ENCODE peak calls at places on chromosomes 12 and 14, in four cellular contexts. C is SK-N-SH, H is heart left ventricle, J is Peyer's patch. D is an unnamed sample.
A peak's percentile ranks its signal among the peaks of the same experiment; 100 is the strongest.

GRCh38 chr12:117685115-117685926 is 283.5 kb downstream of the KSR2 start:
- DNase-seq in C (peak; percentile 84), H (no peak), J (no peak), D (peak; percentile 63)

GRCh38 chr14:90740081-90740480 is 76.1 kb downstream of the TTC7B start:
- DNase-seq in J (no peak), H (no peak), C (peak; percentile 55), D (no peak)

GRCh38 chr14:80844872-80845271 is 96.7 kb downstream of the CEP128 start:
- DNase-seq in J (no peak), H (no peak), C (no peak), D (no peak)

GRCh38 chr12:33514893-33515292 is 75.3 kb upstream of the SYT10 start:
- DNase-seq in C (no peak), J (no peak), H (no peak), D (no peak)

GRCh38 chr14:28157887-28158791 is 608.4 kb upstream of the FOXG1 start:
- DNase-seq in C (peak; percentile 12), H (no peak), J (no peak), D (no peak)

GRCh38 chr14:23102801-23103200 is 2.0 kb downstream of the CIROP start:
- DNase-seq in H (no peak), C (no peak), J (no peak), D (no peak)

GRCh38 chr12:43338848-43339526 is 213.0 kb downstream of the ADAMTS20 start:
- DNase-seq in J (no peak), H (no peak), C (peak; percentile 31), D (peak; percentile 74)

GRCh38 chr14:102785598-102785963 is 8.3 kb downstream of the TRAF3 start:
- DNase-seq in C (no peak), H (no peak), J (no peak), D (no peak)

GRCh38 chr12:481422-481821 is 21.7 kb downstream of the B4GALNT3 start:
- DNase-seq in J (no peak), H (peak; percentile 81), C (no peak), D (no peak)

GRCh38 chr12:7042847-7043246 is 17.7 kb upstream of the C1S start:
- DNase-seq in J (no peak), C (peak; percentile 41), H (no peak), D (peak; percentile 57)

GRCh38 chr12:66077542-66077941 is 53.0 kb downstream of the LLPH start:
- DNase-seq in H (no peak), C (no peak), J (no peak), D (no peak)

GRCh38 chr14:60331201-60332045 is 82.4 kb downstream of the PPM1A start:
- DNase-seq in H (peak; percentile 65), C (peak; percentile 73), J (peak; percentile 73), D (peak; percentile 31)

GRCh38 chr14:69005432-69006148 is 26.5 kb upstream of the ACTN1 start:
- DNase-seq in C (peak; percentile 26), J (peak; percentile 20), H (peak; percentile 64), D (peak; percentile 84)

GRCh38 chr12:97312570-97313135 is 150.0 kb upstream of the RMST start:
- DNase-seq in J (no peak), H (no peak), C (no peak), D (no peak)

GRCh38 chr12:117875652-117876491 is 92.9 kb downstream of the KSR2 start:
- DNase-seq in C (peak; percentile 33), H (no peak), J (no peak), D (peak; percentile 5)

GRCh38 chr12:8916154-8916553 is 1.8 kb downstream of the PHC1 start:
- DNase-seq in C (no peak), J (no peak), H (no peak), D (no peak)

GRCh38 chr14:59481407-59482119 is 2.6 kb downstream of the L3HYPDH start:
- DNase-seq in J (no peak), C (no peak), H (no peak), D (peak; percentile 65)

DNA sequence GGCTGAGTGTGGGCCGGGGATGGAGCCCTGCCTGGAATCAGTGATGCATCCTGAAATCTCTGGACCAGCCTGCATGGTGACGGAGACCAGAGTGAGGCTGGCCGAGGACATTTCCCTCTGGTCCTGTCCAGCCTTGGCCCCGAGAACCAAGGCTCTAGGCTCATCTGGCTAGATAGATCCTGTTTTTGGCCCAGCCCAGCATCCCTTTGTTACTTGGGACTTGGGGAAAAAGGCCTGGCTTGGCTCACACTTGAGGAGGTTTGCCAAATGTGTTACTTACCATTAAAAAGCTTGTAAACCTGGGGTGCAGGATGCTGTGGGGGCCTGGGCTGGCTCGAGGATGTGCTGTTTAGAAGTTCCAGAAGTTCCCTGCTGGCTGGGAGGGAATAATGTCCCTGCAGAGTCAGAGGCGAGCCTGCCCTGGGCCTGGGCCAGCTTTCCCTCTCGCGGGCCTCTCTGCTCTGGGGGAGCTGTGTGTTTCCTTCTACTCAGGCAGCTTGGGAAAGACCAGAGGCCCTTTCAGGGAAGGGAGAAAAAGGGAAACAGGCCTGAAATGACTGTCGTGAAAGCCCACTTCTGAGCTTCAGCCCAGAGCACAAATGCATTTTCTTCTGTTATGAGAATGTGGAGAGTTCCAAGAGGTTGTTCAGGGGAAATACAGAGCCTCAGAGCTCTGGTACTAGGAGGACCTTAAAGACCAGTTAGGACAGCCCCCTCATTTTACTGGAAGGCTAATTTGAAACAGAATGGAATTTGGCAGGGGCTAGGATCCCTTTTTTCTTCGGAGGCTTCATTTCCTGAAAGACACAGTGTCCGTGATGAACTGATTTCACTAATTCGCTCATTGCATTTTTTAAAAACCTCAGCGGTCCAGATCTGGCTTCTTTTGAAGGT is 47.2 kb upstream of the CTDSP2 start:
- DNase-seq in H (peak; percentile 94), C (peak; percentile 72), J (peak; percentile 32), D (peak; percentile 97)
- H3K4me3 ChIP-seq in H (no peak overlapping the region), C (peak overlapping the region; percentile 24), J (no peak overlapping the region), D (peak overlapping the region; percentile 28)

GRCh38 chr14:50542941-50543418 is 10.6 kb upstream of the MAP4K5 start:
- DNase-seq in C (peak; percentile 51), H (no peak), J (peak; percentile 28), D (peak; percentile 61)
- TF ChIP-seq CTCF in C (peak; percentile 68), H (peak; percentile 56), J (peak; percentile 66), D (peak; percentile 55)

GRCh38 chr14:54680636-54681035 is 113.7 kb downstream of the SAMD4A start:
- DNase-seq in C (no peak), H (no peak), J (no peak), D (no peak)

GRCh38 chr14:54675236-54676125 is 108.6 kb downstream of the SAMD4A start:
- DNase-seq in C (no peak), J (no peak), H (no peak), D (no peak)

GRCh38 chr14:54674342-54674741 is 107.4 kb downstream of the SAMD4A start:
- DNase-seq in J (no peak), H (no peak), C (no peak), D (no peak)

GRCh38 chr14:54673193-54674121 is 106.5 kb downstream of the SAMD4A start:
- DNase-seq in H (no peak), J (no peak), C (no peak), D (peak; percentile 56)

GRCh38 chr14:54676822-54677708 is 110.1 kb downstream of the SAMD4A start:
- DNase-seq in H (no peak), C (peak; percentile 38), J (no peak), D (peak; percentile 92)
- H3K4me3 ChIP-seq in H (no peak overlapping the region), C (peak overlapping the region; percentile 23), J (no peak overlapping the region), D (no peak overlapping the region)

DNA sequence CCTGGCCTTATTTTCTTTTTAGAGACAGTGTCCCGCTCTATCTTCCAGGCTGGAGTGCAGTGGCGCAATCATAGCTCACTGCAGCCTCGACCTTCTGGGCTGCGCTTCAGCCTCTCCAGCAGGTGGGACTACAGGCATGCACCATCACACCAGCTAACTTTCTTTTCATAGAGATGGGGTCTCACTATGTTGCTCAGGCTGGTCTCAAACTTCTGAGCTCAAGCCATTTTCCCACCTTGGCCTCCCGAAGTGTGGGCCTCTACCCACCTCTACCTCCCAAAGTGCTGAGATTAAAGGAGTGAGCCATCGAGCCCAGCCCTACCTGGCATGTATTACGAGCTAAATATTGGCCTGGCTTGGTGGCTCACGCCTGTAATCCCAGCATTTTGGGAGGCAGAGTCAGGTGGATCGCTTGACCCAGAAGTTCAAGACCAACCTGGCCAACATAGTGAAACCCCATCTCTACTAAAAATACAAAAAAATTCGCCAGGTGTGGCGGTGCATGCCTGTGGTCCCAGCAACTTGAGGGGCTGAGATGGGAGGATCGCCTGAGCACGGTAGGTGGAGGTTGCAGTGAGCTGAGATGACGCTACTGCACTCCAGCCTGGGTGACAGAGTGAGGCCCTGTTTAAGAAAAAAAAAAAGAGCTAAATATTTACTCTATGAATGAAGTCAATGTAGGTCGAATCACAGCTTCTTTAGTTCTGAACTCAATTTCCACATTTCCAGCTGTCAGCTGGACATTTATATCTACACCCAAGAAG is 7.6 kb upstream of the RILPL1 start:
- DNase-seq in C (no peak), H (no peak), J (no peak), D (no peak)
- TF ChIP-seq CTCF in C (no peak), H (no peak), J (no peak), D (no peak)

DNA sequence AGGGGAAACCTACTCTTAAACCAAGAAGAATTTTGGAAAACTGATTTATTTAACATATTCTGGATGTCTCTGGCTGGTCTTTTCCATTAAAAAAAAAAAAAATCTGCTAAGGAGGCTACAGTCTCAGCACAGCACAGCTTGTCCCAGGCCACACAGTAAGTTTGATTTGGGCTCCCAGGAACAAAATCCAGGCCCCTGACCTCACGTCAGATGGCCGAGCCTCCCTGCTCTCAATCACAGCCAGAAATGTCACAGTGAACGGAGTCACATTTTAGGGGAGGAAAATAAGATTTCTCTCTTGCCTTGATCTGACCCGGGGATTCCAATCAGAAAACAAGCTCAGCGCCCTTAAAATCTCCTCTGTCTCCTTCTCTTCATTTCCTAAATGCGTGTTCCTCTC is 72.9 kb upstream of the TBX5 start:
- DNase-seq in J (no peak), C (no peak), H (no peak), D (no peak)
- H3K4me3 ChIP-seq in J (no peak overlapping the region), C (no peak overlapping the region), H (no peak overlapping the region), D (no peak overlapping the region)

DNA sequence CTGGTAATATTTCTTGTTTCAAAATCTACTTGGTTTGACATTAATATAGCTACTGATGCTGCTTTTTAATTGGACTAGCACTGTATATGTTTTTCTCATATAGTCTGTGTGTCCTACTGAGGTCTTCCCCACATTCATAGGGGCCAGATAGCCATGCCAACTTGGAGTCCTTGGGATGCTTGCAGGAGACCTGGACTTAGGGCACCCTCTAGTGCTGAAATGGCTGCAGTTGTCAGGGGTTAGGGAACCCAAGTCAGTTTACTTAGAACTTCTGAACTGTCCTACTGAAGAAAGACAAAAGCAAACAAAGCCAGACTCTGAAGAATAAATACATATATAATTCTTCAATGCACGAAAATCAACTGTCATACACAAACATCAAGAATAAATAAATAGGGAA is 279.9 kb upstream of the SYT1 start:
- DNase-seq in J (no peak), C (no peak), H (no peak), D (peak; percentile 14)
- TF ChIP-seq CTCF in J (peak; percentile 16), C (peak; percentile 35), H (no peak), D (peak; percentile 31)

DNA sequence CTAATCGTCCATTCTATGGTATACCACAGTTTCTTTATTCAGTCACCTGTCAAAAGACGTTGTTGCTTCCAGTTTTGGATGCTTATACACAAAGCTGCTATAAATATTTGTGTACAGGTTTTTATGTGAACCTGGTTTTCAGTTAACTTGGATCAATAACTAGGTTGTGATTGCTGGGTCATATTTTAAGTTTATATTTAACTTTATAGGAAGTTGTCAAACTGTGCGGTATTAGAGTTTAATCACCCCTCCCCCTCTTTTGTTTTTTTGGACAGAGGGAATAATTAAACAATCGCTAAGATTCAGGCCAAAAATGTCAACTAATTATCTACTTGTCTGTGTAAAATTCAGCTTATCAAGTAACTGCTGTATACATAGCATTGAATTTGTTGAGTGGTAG is 34.3 kb downstream of the SCN8A start:
- DNase-seq in J (no peak), C (no peak), H (no peak), D (no peak)
- H3K4me3 ChIP-seq in J (no peak overlapping the region), C (no peak overlapping the region), H (no peak overlapping the region), D (no peak overlapping the region)

GRCh38 chr12:51217133-51217967 is 512 bp downstream of the POU6F1 start:
- DNase-seq in H (peak; percentile 79), J (peak; percentile 73), C (peak; percentile 90), D (peak; percentile 8)
- TF ChIP-seq CTCF in H (no peak), J (no peak), C (peak; percentile 44), D (peak; percentile 13)